ENCODE peak calls at places on chromosomes 5 and 9, in seven cellular contexts. L is uterus, Y is NB4, Q is stomach, H is HCT116, B is upper lobe of left lung, M is ovary. F is an unnamed sample.

GRCh38 chr5:11733185-11733839 is 170.9 kb downstream of the CTNND2 start:
- DNase-seq in L (no peak), B (no peak), Q (no peak), M (no peak), Y (no peak), H (no peak), F (no peak)

GRCh38 chr5:115555084-115555633 is 10.6 kb upstream of the FEM1C start:
- DNase-seq in Q (no peak), L (no peak), H (no peak), Y (no peak), B (no peak), M (no peak), F (no peak)

GRCh38 chr9:71760901-71761300 is 7.4 kb downstream of the CEMIP2 start:
- DNase-seq in B (no peak), L (no peak), M (no peak), Q (no peak), H (no peak), Y (no peak), F (no peak)

GRCh38 chr5:66558562-66558961 is 37.6 kb upstream of the MAST4 start:
- DNase-seq in B (no peak), L (no peak), Q (no peak), Y (no peak), H (no peak), M (no peak), F (no peak)

GRCh38 chr5:127409236-127409921 is 108.1 kb upstream of the PRRC1 start:
- DNase-seq in L (no peak), B (no peak), H (no peak), Y (no peak), M (no peak), Q (no peak), F (no peak)

GRCh38 chr5:35687961-35688360 is 70.3 kb downstream of the SPEF2 start:
- DNase-seq in Q (no peak), Y (no peak), B (no peak), M (no peak), L (no peak), H (no peak), F (no peak)

GRCh38 chr5:64628901-64629300 is 61.4 kb upstream of the SHISAL2B start:
- DNase-seq in B (no peak), L (no peak), Y (no peak), H (no peak), Q (no peak), M (no peak), F (no peak)

GRCh38 chr9:127013597-127013996 is 99.0 kb downstream of the RALGPS1 start:
- DNase-seq in L (no peak), Y (no peak), B (no peak), Q (no peak), H (no peak), M (no peak), F (no peak)

GRCh38 chr5:67902497-67902830 is 313.1 kb upstream of the PIK3R1 start:
- DNase-seq in L (no peak), Q (no peak), H (no peak), Y (no peak), B (no peak), M (no peak), F (no peak)

GRCh38 chr9:96140401-96141180 is 161.4 kb downstream of the HSD17B3 start:
- DNase-seq in B (peak), Y (no peak), M (peak), L (no peak), H (no peak), Q (peak), F (no peak)

GRCh38 chr5:157740211-157740610 is 3.3 kb upstream of the LSM11 start:
- DNase-seq in B (no peak), M (no peak), L (no peak), Q (no peak), Y (peak), H (peak), F (peak)

GRCh38 chr5:157747173-157747758 is 3.8 kb downstream of the LSM11 start:
- DNase-seq in M (no peak), H (no peak), L (no peak), Q (no peak), Y (no peak), B (no peak), F (no peak)

GRCh38 chr5:157745041-157745456 is 1.5 kb downstream of the LSM11 start:
- DNase-seq in H (no peak), L (no peak), Q (no peak), B (no peak), M (no peak), Y (no peak), F (no peak)

GRCh38 chr5:157744055-157745011 is 821 bp downstream of the LSM11 start:
- DNase-seq in L (peak), H (no peak), Q (no peak), B (no peak), Y (peak), M (peak), F (peak)

GRCh38 chr5:157743163-157744054 is at the start of gene LSM11:
- DNase-seq in H (peak), Y (peak), M (peak), Q (peak), B (peak), L (peak), F (peak)
- TF ChIP-seq POLR2A in H (no peak), Y (peak), M (no peak), Q (no peak), B (no peak), L (peak), F (peak)

DNA sequence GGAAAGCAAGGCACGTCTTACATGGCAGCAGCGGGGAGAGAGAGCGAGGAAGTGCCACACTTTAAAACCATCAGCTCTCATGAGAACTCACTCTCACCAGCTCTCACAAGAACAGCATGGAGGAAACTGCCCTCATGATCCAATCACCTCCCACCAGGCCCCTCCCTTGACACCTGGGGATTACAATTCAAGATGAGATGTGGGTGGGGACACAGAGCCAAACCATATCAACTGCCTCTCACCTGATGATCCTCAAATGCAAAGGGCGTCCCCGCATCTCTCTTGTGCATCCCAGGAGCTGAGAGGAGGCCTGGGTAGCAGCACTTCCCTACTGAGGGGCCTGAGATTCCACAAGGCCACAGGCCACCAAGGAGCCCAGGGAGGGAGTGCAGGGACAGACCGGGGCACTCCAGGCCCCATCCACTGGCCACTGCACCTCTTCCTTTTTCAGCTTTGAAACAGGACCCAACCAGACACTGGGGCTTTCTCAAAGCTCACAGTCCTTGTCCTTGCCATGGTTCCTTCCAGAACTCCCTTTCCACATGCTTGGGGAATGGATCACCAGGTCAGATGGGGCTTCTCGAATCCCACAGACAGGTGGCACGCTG is 54.5 kb upstream of the IL17B start:
- DNase-seq in M (peak), B (no peak), Q (no peak), Y (no peak), H (no peak), L (peak), F (no peak)
- TF ChIP-seq POLR2A in M (no peak), B (no peak), Q (no peak), Y (no peak), H (no peak), L (no peak), F (no peak)

DNA sequence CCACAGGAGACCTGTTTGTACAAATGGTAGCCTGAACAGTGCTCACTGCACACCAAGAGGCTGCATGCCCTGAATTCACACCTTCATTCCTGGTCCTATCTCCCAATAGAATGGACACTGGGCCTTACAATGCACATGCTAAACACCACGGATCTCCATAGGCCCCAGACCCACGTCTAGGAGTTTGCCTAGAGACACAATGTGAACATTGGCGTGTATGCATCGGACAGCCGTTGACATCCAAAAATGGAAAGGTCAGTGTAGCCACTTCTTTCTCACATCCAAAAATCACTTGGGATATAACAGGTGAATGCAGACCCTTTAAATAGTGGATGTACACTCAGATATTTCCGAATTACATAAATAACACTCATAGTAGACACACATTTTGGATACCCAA is 927 bp downstream of the PAX5 start:
- DNase-seq in Y (no peak), Q (no peak), B (no peak), M (no peak), L (no peak), H (no peak), F (no peak)
- TF ChIP-seq POLR2A in Y (no peak), Q (no peak), B (no peak), M (no peak), L (no peak), H (no peak), F (no peak)

GRCh38 chr9:136673970-136674785 is 11.5 kb downstream of the EGFL7 start:
- DNase-seq in L (no peak), M (no peak), H (no peak), B (peak), Y (no peak), Q (no peak), F (no peak)

GRCh38 chr9:136674786-136675349 is 12.2 kb downstream of the EGFL7 start:
- DNase-seq in L (no peak), M (no peak), B (peak), H (no peak), Y (no peak), Q (peak), F (no peak)

GRCh38 chr9:136671646-136672430 is 9.1 kb downstream of the EGFL7 start:
- DNase-seq in B (peak), H (no peak), Q (no peak), L (no peak), Y (peak), M (peak), F (peak)

GRCh38 chr9:136672431-136673087 is 9.8 kb downstream of the EGFL7 start:
- DNase-seq in H (no peak), B (peak), Y (no peak), M (no peak), Q (no peak), L (no peak), F (no peak)

DNA sequence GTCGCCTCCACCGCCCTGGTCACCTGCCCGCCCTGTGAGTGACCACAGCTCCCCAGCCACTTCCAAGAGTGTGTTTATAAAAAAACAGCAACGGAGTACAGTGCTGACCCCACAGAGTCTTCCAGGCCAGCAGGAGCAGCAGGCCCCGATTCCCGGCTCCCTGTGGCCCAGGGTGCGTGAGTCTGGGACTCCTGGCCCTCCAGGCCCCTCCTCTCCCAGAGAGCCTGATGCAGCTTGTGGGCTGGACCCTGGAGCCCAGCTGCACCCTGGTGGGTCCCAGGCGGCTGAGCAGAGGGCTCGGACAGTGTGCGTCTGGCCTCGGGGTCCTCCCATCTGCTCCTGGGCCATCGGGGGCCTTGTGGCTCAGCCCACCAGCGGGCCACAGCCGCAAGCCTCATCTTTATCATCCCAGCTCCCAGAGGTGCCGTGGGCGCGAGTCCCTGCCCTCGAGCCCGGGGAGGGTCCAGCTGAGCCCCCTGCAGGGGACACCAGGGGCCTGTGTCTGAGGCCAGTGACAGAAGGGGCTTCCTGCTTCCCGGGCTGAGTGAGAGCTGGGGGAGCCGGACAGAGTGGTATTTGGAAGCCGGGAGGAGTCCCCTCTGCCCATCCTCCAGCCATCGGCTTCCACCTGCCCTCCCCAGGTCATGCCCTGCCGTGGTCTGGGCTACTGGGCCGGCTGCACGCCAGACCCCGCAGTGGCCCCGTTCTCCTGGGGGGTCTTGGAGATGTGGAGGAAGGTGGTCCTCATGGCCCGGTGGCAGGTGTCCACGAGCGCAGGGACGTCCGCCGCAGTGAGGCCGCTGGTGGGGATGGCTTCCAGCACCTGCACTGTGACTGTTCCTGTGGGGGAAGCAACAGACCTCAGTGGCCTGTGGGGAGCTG is 10.6 kb downstream of the EGFL7 start:
- DNase-seq in L (no peak), M (no peak), Q (no peak), Y (no peak), H (no peak), B (peak), F (no peak)
- TF ChIP-seq POLR2A in L (no peak), M (no peak), Q (no peak), Y (no peak), H (no peak), B (no peak), F (no peak)

GRCh38 chr5:23588841-23589240 is 81.4 kb downstream of the PRDM9 start:
- DNase-seq in B (no peak), L (no peak), M (no peak), Y (no peak), Q (no peak), H (no peak), F (no peak)

DNA sequence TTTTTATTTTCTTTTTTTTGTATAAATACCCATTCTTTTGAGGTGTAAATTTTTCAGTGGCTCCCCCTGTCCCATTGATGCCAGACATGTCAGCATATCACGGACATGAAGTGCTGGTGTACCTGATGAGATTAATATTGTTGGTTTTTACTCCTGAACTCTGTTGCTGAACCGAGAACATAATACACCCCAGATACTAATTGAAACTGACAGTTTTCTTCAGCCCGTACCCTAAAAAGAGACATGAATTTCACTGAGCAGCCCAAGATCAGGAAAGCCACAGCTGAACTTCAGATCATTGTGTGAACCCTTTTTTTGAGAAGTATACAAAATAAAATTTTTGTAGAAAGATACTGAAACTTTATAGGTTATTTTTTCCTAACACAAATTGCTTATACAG is 75.7 kb downstream of the PRDM9 start:
- DNase-seq in H (no peak), M (no peak), Q (no peak), B (no peak), Y (no peak), L (no peak), F (no peak)
- TF ChIP-seq POLR2A in H (no peak), M (no peak), Q (no peak), B (no peak), Y (no peak), L (no peak), F (no peak)

DNA sequence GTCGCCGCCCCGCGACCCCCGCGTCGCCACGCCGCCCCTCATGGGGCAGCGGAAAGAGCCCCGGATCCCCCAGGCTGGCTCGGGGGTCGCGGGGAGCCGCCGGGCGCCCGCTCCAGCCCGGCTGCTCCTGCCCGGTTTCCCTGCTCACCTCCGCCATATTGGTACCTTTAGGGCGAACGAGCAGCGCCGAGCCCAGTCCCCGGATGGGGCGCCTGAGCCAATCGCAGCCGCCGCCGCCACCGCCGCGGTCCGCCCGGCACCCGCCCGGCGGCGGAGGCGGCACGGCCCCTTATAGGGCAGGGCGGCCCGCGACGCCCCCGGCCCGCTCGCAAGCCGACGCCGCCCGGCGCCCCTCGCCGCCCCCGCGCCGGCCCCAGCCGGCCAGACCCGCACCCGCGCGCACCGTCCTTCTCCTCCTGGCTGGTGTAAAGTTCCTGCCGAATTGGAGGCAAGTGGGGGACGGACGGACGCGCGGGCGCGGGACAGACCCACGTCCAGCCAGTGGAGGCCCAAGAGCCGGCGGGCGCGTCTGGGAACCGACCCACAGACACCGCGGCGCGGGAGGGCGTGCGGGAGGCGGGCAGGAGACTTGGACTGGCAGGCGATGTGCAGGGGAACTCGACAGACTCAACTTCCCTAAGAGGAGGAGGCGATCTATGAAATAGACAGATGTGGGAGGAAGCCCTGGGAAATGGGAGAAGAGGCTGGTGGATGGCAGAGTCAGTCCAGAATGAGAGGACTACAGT is at the start of gene MIER3:
- DNase-seq in B (peak), Q (peak), Y (peak), H (peak), M (peak), L (peak), F (peak)
- TF ChIP-seq POLR2A in B (no peak), Q (no peak), Y (peak), H (peak), M (no peak), L (no peak), F (no peak)

DNA sequence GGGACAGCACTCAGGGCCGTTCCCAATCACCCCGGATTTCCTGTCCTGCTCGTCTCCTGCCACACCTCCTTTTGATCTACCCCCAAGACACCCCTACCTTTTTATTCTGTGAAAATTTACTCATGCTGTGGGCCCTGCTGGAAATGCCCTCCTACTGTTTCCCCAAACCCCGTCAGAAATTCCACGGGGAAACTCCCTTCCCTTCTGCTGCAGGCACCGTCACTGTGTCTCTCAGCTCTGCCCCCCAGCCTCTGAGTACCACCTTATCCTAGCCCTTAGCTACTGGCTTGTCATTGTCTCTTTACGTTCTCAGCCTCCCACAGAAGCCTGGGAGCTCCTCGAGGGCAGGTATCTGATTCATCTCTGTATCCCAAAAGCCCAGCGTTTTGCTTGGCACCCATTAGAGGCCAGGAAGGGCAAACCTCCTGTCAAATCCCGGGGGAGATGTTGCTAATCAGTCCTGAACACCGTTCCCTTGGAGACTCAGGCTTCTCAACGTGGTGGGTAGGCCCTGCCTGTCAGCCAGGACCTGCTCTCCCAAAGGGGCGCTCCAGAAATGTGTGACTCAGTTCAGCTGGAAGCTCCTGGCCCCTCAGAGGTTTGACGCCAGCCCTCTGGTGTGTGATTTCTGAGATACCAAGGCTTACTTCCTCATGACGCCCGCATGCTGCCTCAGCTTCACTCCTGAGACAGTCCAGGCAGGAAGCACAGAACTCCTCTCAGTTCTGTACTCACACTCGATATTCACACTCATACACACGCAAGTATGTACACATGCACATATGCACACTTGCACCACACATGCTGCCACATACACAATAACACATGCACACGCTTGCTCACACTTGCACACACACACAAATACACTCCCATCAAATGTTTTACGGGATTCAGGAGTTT is 50.7 kb upstream of the GRHPR start:
- DNase-seq in Y (peak), M (no peak), Q (no peak), H (no peak), L (no peak), B (no peak), F (no peak)
- TF ChIP-seq POLR2A in Y (no peak), M (no peak), Q (no peak), H (no peak), L (no peak), B (no peak), F (no peak)

DNA sequence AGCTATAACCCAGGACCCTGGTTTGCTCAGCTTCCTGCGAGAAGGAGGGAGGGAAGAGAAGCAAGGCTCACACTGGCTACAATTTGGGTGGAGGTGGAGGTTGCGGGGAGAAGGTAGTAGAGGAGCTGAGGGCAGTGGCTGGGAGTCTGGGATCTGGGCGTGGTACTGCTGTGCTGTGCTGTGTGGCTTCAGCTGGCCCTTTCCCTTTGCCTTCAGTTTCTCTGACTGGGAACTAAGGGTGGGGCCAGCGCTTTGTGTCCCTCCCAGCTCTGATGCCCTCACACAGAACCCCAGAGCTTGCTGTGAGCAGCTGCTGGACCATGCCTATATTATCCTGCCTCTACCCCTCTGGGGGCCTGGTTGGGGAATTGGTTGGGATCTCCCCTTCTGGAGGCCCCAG is 60.9 kb downstream of the RGS3 start:
- DNase-seq in L (no peak), Y (no peak), M (no peak), H (no peak), B (no peak), Q (peak), F (no peak)
- TF ChIP-seq POLR2A in L (no peak), Y (no peak), M (no peak), H (no peak), B (no peak), Q (no peak), F (no peak)

GRCh38 chr5:96941140-96941539 is 5.3 kb downstream of the LNPEP start:
- DNase-seq in Y (no peak), B (no peak), M (no peak), L (no peak), H (no peak), Q (no peak), F (no peak)
- TF ChIP-seq POLR2A in Y (no peak), B (no peak), M (no peak), L (no peak), H (no peak), Q (no peak), F (no peak)

F was measured in erythroblast.